ENCODE peak calls at places on chromosomes 1 and 21, in seven cellular contexts. D, O, B, Q, J, S and T are unnamed samples.
A peak's percentile ranks its signal among the peaks of the same experiment; 100 is the strongest.

GRCh38 chr1:23611601-23612327 is 52.5 kb upstream of the ID3 start:
- DNase-seq in B (no peak), Q (no peak), J (peak; percentile 79), D (no peak), O (no peak), S (no peak), T (no peak)

GRCh38 chr1:223667484-223668182 is 2.1 kb upstream of the CAPN8 start:
- DNase-seq in J (no peak), S (no peak), D (no peak), O (no peak), B (no peak), Q (peak; percentile 79), T (no peak)

GRCh38 chr1:1083181-1084027 is 9.3 kb upstream of the RNF223 start:
- DNase-seq in B (no peak), O (no peak), Q (peak; percentile 10), J (no peak), S (no peak), D (peak; percentile 22), T (no peak)

GRCh38 chr1:38558476-38559179 is 300.9 kb downstream of the RRAGC start:
- DNase-seq in B (no peak), D (no peak), J (peak; percentile 48), O (no peak), S (no peak), Q (peak; percentile 24), T (no peak)

GRCh38 chr1:3896396-3897000 is 3.6 kb downstream of the C1orf174 start:
- DNase-seq in O (no peak), J (no peak), D (no peak), S (no peak), Q (no peak), B (no peak), T (no peak)

GRCh38 chr1:14606632-14607031 is 8.1 kb downstream of the KAZN start:
- DNase-seq in J (no peak), B (no peak), Q (no peak), D (no peak), S (no peak), O (no peak), T (no peak)

GRCh38 chr1:156703741-156704140 is 1.6 kb downstream of the CRABP2 start:
- DNase-seq in O (no peak), B (no peak), Q (no peak), S (no peak), J (no peak), D (no peak), T (no peak)

GRCh38 chr1:24341260-24341659 is 22.1 kb downstream of the GRHL3 start:
- DNase-seq in O (no peak), S (no peak), B (no peak), D (no peak), Q (no peak), J (no peak), T (no peak)

GRCh38 chr21:29656504-29657227 is 283.1 kb downstream of the GRIK1 start:
- DNase-seq in O (no peak), J (no peak), S (no peak), B (no peak), D (no peak), Q (no peak), T (peak; percentile 28)

GRCh38 chr21:39610705-39611104 is 2.0 kb upstream of the B3GALT5 start:
- DNase-seq in D (no peak), S (no peak), O (no peak), B (no peak), J (no peak), Q (no peak), T (no peak)

GRCh38 chr1:114558548-114558947 is 22.9 kb downstream of the BCAS2 start:
- DNase-seq in D (no peak), S (no peak), O (peak; percentile 6), Q (no peak), J (no peak), B (peak; percentile 18), T (peak; percentile 41)
- TF ChIP-seq POLR2A in D (no peak), S (no peak), O (no peak), Q (no peak), J (no peak), B (no peak), T (no peak)

GRCh38 chr1:159753386-159753785 is 27.4 kb upstream of the DUSP23 start:
- DNase-seq in O (no peak), Q (no peak), J (peak; percentile 50), D (no peak), S (no peak), B (no peak), T (no peak)

GRCh38 chr1:159749630-159750029 is 31.1 kb upstream of the DUSP23 start:
- DNase-seq in O (no peak), Q (no peak), S (no peak), D (no peak), B (no peak), J (no peak), T (no peak)

GRCh38 chr1:159752135-159752580 is 28.6 kb upstream of the DUSP23 start:
- DNase-seq in S (peak; percentile 90), O (no peak), B (no peak), J (peak; percentile 77), D (no peak), Q (peak; percentile 86), T (no peak)

GRCh38 chr1:159746676-159747075 is 32.3 kb upstream of the CRP start:
- DNase-seq in O (no peak), D (no peak), J (no peak), S (no peak), B (no peak), Q (no peak), T (no peak)

DNA sequence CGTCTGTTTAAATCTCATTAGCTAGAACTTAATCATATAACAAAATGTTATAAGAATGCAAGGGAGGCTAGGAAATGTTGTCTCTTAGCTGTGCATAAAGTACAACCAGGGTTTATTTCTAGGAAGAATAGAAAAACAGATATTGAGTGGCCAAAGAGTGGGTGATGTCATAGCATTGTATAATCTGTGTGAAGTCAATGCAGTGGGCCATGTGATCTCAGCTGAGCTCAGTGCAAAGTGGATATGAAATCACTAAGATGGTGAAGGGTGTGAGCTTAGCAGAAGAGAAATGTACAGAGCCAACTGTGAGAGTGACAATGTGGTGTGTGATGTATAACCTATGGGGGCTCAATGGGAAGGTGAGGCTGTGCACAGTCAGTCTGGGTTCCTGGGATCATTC is 29.7 kb upstream of the DUSP23 start:
- DNase-seq in B (no peak), S (no peak), J (no peak), Q (no peak), O (no peak), D (no peak), T (no peak)
- TF ChIP-seq POLR2A in B (no peak), S (no peak), J (no peak), Q (no peak), O (no peak), D (no peak), T (no peak)

GRCh38 chr1:17330856-17331255 is 22.9 kb downstream of the PADI4 start:
- DNase-seq in J (no peak), D (no peak), S (no peak), O (no peak), Q (no peak), B (no peak), T (no peak)
- TF ChIP-seq POLR2A in J (no peak), D (no peak), S (no peak), O (no peak), Q (no peak), B (no peak), T (no peak)

GRCh38 chr1:181149326-181150000 is 61.0 kb downstream of the IER5 start:
- DNase-seq in J (peak; percentile 95), B (no peak), O (no peak), Q (peak; percentile 43), S (no peak), D (peak; percentile 43), T (no peak)
- TF ChIP-seq POLR2A in J (no peak), B (no peak), O (no peak), Q (no peak), S (no peak), D (no peak), T (no peak)

DNA sequence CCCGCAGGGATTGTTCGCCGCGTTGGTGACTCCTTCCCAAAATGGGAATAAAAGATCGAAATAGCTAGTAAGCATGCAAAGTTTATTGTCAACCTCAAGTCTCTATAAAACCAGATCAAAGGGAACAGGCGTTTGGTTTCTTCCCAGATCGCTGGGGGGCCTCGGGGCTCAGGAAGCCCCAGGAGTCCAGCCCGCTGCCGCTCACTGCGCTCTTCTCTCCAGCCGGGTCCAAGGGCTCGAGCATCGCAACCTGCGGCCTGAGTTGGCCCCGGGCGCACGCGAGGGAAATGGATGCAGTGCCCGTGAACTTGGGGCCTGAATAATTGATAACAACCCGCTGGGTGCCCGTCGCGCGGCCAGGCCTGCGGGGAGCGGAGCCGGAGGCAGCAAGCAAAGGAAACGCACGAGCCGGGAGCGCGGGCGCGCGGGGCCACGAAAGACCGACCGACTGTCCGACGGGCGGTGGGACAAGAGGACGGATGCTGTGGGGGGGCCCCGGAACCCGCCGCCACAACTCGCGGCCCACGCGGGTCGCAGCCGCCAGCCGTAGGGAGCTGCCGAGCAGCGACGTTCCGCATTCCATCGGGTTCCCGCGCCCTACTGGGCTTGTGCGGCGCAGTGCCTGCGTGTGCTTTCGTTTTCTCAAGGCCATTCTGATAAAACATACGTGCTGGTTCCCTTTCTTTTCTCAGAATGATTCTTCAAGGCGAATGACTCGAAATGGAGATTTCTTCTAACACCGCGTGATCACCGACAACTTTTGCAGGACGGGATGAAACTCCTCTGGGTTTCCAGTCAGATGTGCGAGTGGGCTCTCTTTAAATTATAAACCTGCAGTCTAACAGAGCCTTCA is 14.0 kb upstream of the ALX3 start:
- DNase-seq in B (no peak), O (no peak), D (peak; percentile 72), J (peak; percentile 67), S (peak; percentile 12), Q (peak; percentile 49), T (peak; percentile 18)
- TF ChIP-seq POLR2A in B (no peak), O (no peak), D (no peak), J (no peak), S (no peak), Q (no peak), T (no peak)

DNA sequence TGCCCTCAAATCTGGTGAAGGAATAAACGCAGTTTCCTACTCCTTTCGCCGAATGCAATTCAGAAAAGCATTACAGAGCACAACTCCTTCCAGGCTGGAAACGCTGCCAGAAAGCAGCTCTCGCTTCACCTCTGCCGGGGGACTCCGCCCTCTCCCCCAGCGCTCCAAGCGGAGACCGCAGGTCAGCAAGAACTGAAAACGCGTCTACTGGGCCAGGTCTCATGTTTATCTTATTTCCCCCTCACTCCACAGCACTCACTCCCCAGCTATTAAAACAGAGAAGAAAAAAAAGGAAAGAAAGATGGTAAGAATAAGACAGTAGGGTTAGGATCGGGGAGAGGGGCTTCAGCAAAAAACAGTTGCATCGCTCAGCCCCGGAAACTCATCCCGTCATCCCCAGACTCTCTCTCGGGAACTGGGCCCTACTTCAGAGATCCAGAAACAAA is 833 bp upstream of the RCOR3 start:
- DNase-seq in O (no peak), Q (peak; percentile 81), D (peak; percentile 84), S (peak; percentile 63), J (peak; percentile 86), B (peak; percentile 74), T (peak; percentile 89)
- TF ChIP-seq POLR2A in O (no peak), Q (no peak), D (no peak), S (no peak), J (no peak), B (no peak), T (no peak)